ENCODE peak calls at places on chromosome 6, in nine cellular contexts. W is breast epithelium, Q is A549, F is kidney, V is OCI-LY7, A is ascending aorta, U is neuronal stem cell, S is esophagus muscularis mucosa, T is hepatocyte. C is an unnamed sample.

GRCh38 chr6:125904871-125905270 is 51.7 kb upstream of the HINT3 start:
- DNase-seq in U (no peak), T (no peak), W (no peak), S (no peak), Q (no peak), V (no peak), F (no peak), A (no peak), C (no peak)

GRCh38 chr6:40930555-40930954 is 108.5 kb downstream of the UNC5CL start:
- DNase-seq in A (no peak), W (no peak), F (no peak), V (no peak), S (no peak), Q (no peak), T (peak; percentile 63), U (no peak), C (no peak)

GRCh38 chr6:18493421-18493891 is 106.3 kb downstream of the RNF144B start:
- DNase-seq in T (no peak), S (peak; percentile 60), U (no peak), A (no peak), V (no peak), F (no peak), W (no peak), Q (peak; percentile 7), C (no peak)

GRCh38 chr6:140897804-140898573 is 1234.7 kb upstream of the GJE1 start:
- DNase-seq in U (no peak), Q (no peak), F (no peak), S (no peak), V (no peak), A (no peak), T (no peak), W (no peak), C (no peak)

GRCh38 chr6:56483929-56484328 is 158.8 kb downstream of the DST start:
- DNase-seq in A (no peak), U (no peak), V (no peak), Q (no peak), W (no peak), F (no peak), S (no peak), T (no peak), C (no peak)

GRCh38 chr6:115133790-115134189 is 791.0 kb upstream of the HS3ST5 start:
- DNase-seq in Q (no peak), T (no peak), A (no peak), F (no peak), W (no peak), V (no peak), S (no peak), U (no peak), C (no peak)

GRCh38 chr6:157586476-157587126 is 205.6 kb downstream of the ZDHHC14 start:
- DNase-seq in S (peak; percentile 81), A (no peak), F (no peak), V (no peak), Q (no peak), T (no peak), U (no peak), W (no peak), C (no peak)

GRCh38 chr6:25326958-25327357 is 47.8 kb downstream of the CARMIL1 start:
- DNase-seq in U (no peak), S (no peak), F (no peak), T (no peak), Q (no peak), W (no peak), A (no peak), V (no peak), C (no peak)

GRCh38 chr6:106974337-106974998 is at the start of gene CD24:
- DNase-seq in T (peak; percentile 91), V (peak; percentile 84), F (peak; percentile 91), Q (peak; percentile 36), A (no peak), W (peak; percentile 80), S (no peak), U (peak; percentile 70), C (no peak)

GRCh38 chr6:26660096-26660425 is 515 bp upstream of the ZNF322 start:
- DNase-seq in W (no peak), Q (peak; percentile 40), S (peak; percentile 92), U (no peak), T (peak; percentile 29), F (no peak), V (peak; percentile 45), A (no peak), C (no peak)

GRCh38 chr6:166204852-166205650 is 37.4 kb upstream of the TBXT start:
- DNase-seq in F (no peak), A (no peak), V (peak; percentile 31), T (no peak), S (no peak), U (no peak), W (no peak), Q (no peak), C (no peak)

GRCh38 chr6:90432937-90433336 is 136.3 kb upstream of the BACH2 start:
- DNase-seq in F (no peak), T (no peak), S (no peak), A (no peak), U (no peak), W (no peak), Q (no peak), V (peak; percentile 26), C (no peak)

GRCh38 chr6:90432408-90432775 is 135.7 kb upstream of the BACH2 start:
- DNase-seq in S (no peak), A (no peak), T (no peak), F (no peak), Q (no peak), U (no peak), W (no peak), V (no peak), C (no peak)

GRCh38 chr6:90431521-90432407 is 135.1 kb upstream of the BACH2 start:
- DNase-seq in T (no peak), F (no peak), V (no peak), Q (no peak), S (no peak), U (no peak), W (no peak), A (no peak), C (no peak)

GRCh38 chr6:90428514-90428913 is 131.9 kb upstream of the BACH2 start:
- DNase-seq in A (no peak), T (no peak), U (no peak), Q (no peak), V (no peak), F (no peak), W (no peak), S (no peak), C (no peak)

DNA sequence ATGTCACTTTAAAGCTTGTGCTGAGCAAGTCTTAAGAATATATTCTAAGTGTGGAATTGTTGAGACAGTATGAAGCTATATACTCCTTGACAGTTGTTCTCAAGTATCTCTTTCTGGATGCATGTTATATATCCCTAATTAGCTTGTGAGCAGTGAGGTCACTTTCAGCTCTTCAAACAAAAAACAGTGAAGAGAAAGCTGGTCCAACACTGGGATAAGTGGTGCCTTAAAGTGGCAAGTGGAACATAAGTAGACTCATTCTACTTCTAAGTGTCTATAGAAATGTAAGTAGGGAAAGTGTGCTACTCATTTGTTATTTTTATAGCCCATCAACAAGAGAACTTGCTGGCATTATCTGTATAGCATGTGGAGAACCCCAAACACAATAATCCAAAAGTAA is 133.1 kb upstream of the BACH2 start:
- DNase-seq in W (no peak), U (no peak), F (no peak), Q (no peak), A (no peak), T (no peak), S (no peak), V (peak; percentile 46), C (no peak)
- H3K9me3 ChIP-seq in W (peaks cover 28% of the 10 kb centered on the region), U (peaks cover 3% of the 10 kb centered on the region), F (no peaks in the 10 kb centered on the region), Q (peaks cover 6% of the 10 kb centered on the region), A (peaks cover 18% of the 10 kb centered on the region), T (no peaks in the 10 kb centered on the region), S (peaks cover 16% of the 10 kb centered on the region), V (peaks cover 54% of the 10 kb centered on the region), C (no peaks in the 10 kb centered on the region)

GRCh38 chr6:167676666-167677421 is 149.9 kb upstream of the AFDN start:
- DNase-seq in T (peak; percentile 48), A (no peak), W (no peak), Q (no peak), U (peak; percentile 44), F (no peak), V (no peak), S (no peak), C (no peak)

GRCh38 chr6:167678102-167679101 is 148.3 kb upstream of the AFDN start:
- DNase-seq in A (no peak), T (peak; percentile 77), U (peak; percentile 71), V (no peak), Q (no peak), W (no peak), S (no peak), F (no peak), C (no peak)

GRCh38 chr6:167673951-167674350 is 152.8 kb upstream of the AFDN start:
- DNase-seq in W (no peak), A (no peak), S (no peak), T (no peak), V (no peak), Q (no peak), F (no peak), U (no peak), C (no peak)

GRCh38 chr6:167677422-167677789 is 149.3 kb upstream of the AFDN start:
- DNase-seq in A (no peak), V (no peak), S (no peak), W (no peak), T (no peak), Q (no peak), U (no peak), F (no peak), C (no peak)

DNA sequence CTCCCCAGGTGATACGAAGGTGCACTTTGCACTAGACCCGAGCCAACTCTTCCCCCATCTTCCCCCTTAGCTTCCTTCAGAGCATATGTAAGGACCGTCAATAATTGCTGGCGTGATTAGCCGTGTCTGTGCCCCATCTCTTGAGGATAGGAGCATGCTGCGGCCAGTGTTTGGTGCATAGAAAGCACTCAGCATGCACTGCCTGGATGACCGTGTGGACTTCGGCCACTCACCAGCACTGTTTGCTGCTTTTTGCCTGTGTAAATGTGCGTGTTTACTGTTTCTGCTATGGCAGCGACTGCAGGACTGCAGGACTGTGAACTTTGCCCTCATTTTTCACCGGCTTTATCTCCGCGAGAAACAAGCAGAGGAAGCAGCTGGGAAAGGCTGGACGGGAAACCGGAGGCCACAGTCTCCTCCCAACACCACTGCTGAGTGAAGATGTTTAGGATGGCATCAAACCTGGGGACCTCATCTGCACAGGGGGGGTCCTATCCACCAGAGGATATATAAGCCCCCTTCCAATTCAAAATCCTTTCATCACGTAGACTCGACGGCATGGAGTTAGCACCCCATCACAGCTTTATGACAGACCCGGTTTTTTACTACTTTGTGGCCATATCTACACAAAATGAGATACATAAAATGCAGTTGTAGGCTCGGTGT is 150.6 kb upstream of the AFDN start:
- DNase-seq in A (no peak), W (no peak), Q (no peak), T (peak; percentile 86), S (no peak), F (no peak), V (no peak), U (no peak), C (no peak)
- H3K9me3 ChIP-seq in A (no peaks in the 10 kb centered on the region), W (no peaks in the 10 kb centered on the region), Q (no peaks in the 10 kb centered on the region), T (no peaks in the 10 kb centered on the region), S (no peaks in the 10 kb centered on the region), F (no peaks in the 10 kb centered on the region), V (no peaks in the 10 kb centered on the region), U (peaks cover 19% of the 10 kb centered on the region), C (no peaks in the 10 kb centered on the region)

GRCh38 chr6:169406034-169406433 is 152.4 kb upstream of the THBS2 start:
- DNase-seq in U (no peak), A (no peak), S (no peak), F (no peak), T (no peak), V (no peak), Q (no peak), W (no peak), C (peak; percentile 37)
- H3K9me3 ChIP-seq in U (peaks cover 9% of the 10 kb centered on the region), A (no peaks in the 10 kb centered on the region), S (no peaks in the 10 kb centered on the region), F (no peaks in the 10 kb centered on the region), T (no peaks in the 10 kb centered on the region), V (no peaks in the 10 kb centered on the region), Q (no peaks in the 10 kb centered on the region), W (no peaks in the 10 kb centered on the region), C (no peaks in the 10 kb centered on the region)

GRCh38 chr6:110552076-110552475 is 75.7 kb upstream of the SLC22A16 start:
- DNase-seq in Q (no peak), U (no peak), V (no peak), S (no peak), W (no peak), A (no peak), F (no peak), T (no peak), C (no peak)
- H3K9me3 ChIP-seq in Q (peaks cover 8% of the 10 kb centered on the region), U (no peaks in the 10 kb centered on the region), V (peaks cover 5% of the 10 kb centered on the region), S (peaks cover 7% of the 10 kb centered on the region), W (peaks cover 5% of the 10 kb centered on the region), A (no peaks in the 10 kb centered on the region), F (no peaks in the 10 kb centered on the region), T (no peaks in the 10 kb centered on the region), C (no peaks in the 10 kb centered on the region)